ENCODE peak calls at places on chromosomes 4 and X, in four cellular contexts. Y, A, K and V are unnamed samples.

GRCh38 chrX:153414838-153415552 is 3.7 kb downstream of the ZFP92 start:
- DNase-seq in Y (no peak), A (no peak), K (no peak), V (no peak)

GRCh38 chrX:3963980-3964379 is 250.5 kb upstream of the PRKX start:
- DNase-seq in Y (no peak), A (no peak), K (no peak), V (no peak)

GRCh38 chr4:68375667-68376559 is 26.0 kb upstream of the YTHDC1 start:
- DNase-seq in Y (peak; percentile 64), A (peak; percentile 75), K (peak; percentile 30), V (no peak)

GRCh38 chr4:4217123-4217522 is 9.6 kb downstream of the OTOP1 start:
- DNase-seq in Y (peak; percentile 33), A (no peak), K (no peak), V (no peak)

GRCh38 chrX:37347420-37347819 is 1.7 kb upstream of the PRRG1 start:
- DNase-seq in Y (peak; percentile 47), A (no peak), K (no peak), V (no peak)

GRCh38 chr4:100982345-100982744 is 365.0 kb downstream of the PPP3CA start:
- DNase-seq in Y (no peak), A (no peak), K (no peak), V (no peak)

GRCh38 chrX:146278381-146278780 is 460.8 kb downstream of the SLITRK2 start:
- DNase-seq in Y (no peak), A (no peak), K (peak; percentile 0), V (no peak)

GRCh38 chrX:145727476-145727875 is 90.2 kb upstream of the SLITRK2 start:
- DNase-seq in Y (no peak), A (no peak), K (no peak), V (no peak)

GRCh38 chr4:6917445-6918241 is 8.0 kb downstream of the TBC1D14 start:
- DNase-seq in Y (no peak), A (peak; percentile 84), K (peak; percentile 92), V (no peak)

GRCh38 chrX:155026727-155027508 is at the start of gene FUNDC2:
- DNase-seq in Y (peak; percentile 90), A (peak; percentile 98), K (peak; percentile 97), V (peak; percentile 80)

GRCh38 chr4:79181190-79181589 is 144.7 kb downstream of the NAA11 start:
- DNase-seq in Y (no peak), A (no peak), K (peak; percentile 53), V (no peak)

DNA sequence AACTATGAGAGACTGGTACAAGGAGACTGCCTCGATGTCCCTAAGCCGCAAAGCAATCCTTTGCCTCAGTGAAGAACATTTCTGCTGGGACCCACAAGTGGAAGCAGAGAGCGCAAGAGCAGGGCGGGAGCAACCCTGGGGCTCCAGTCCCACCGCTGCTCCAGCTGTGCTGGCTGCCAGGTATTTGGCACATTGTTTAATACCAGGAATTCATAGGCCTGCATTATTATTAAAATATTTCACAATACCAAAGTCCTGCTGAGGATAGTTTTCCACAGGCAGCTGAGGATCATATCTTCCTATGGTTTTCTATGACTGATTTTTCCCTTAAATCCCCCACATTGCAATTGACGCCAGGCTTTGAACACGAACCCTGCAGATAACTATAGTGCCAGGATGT is 163.5 kb upstream of the TLL1 start:
- DNase-seq in Y (no peak), A (no peak), K (no peak), V (no peak)
- H3K4me3 ChIP-seq in Y (no peak overlapping the region), A (no peak overlapping the region), K (no peak overlapping the region), V (no peak overlapping the region)

DNA sequence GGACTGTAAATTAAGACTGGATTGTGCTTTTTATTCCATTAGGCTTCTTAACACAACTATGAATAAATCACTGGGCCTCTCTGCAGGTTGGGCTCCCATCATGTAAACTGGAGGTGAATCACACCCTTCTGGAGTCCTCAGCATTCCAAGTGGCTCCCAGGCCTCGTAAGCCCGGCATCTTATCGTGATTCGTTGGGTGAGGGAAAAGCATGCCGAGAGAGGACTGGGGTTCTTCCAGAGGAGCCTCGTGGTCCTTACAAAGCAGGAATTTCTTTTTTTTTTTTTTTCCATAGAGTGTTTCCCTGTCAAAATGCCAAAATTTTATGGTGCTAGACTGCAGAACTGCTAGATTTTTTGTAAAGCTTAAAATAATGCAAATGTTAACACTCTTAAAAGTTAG is 20.0 kb downstream of the CLDN22 start:
- DNase-seq in Y (peak; percentile 75), A (no peak), K (no peak), V (no peak)
- TF ChIP-seq ELK1 in Y (no peak), A (no peak), K (no peak), V (no peak)

GRCh38 chrX:1138476-1138875 is 74.0 kb downstream of the CRLF2 start:
- DNase-seq in Y (no peak), A (no peak), K (no peak), V (no peak)
- H3K4me3 ChIP-seq in Y (no peak overlapping the region), A (no peak overlapping the region), K (no peak overlapping the region), V (no peak overlapping the region)

GRCh38 chrX:107825698-107826285 is at the start of gene MID2:
- DNase-seq in Y (no peak), A (peak; percentile 66), K (no peak), V (no peak)
- TF ChIP-seq ELK1 in Y (no peak), A (no peak), K (no peak), V (no peak)

GRCh38 chrX:40083979-40084359 is 13.8 kb downstream of the BCOR start:
- DNase-seq in Y (no peak), A (no peak), K (no peak), V (no peak)
- H3K4me3 ChIP-seq in Y (no peak overlapping the region), A (no peak overlapping the region), K (peak overlapping the region; percentile 15), V (peak overlapping the region; percentile 30)

DNA sequence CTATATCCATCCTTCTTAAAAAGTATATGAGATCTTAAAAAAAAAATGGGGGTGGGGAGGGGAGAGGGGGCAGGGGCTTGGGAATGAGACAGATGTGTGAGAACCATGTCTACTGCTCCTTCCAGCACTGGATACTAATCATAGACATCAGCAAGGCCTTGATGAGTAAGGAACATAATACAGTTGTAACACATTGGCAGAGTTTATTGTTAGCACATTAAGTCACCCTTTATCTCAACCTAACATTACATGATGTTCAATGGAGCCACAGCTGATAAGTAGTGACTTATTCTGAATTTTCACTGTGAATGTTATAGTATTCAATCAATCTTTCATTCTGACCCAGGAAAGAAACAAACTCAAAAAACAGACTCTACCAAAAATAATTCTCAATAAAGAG is 47.3 kb upstream of the KCNE5 start:
- DNase-seq in Y (no peak), A (no peak), K (peak; percentile 19), V (no peak)
- TF ChIP-seq ELK1 in Y (no peak), A (no peak), K (no peak), V (no peak)

GRCh38 chr4:26088433-26088928 is 174.5 kb downstream of the SMIM20 start:
- DNase-seq in Y (peak; percentile 78), A (no peak), K (no peak), V (peak; percentile 80)

GRCh38 chr4:26087108-26087507 is 173.1 kb downstream of the SMIM20 start:
- DNase-seq in Y (peak; percentile 56), A (no peak), K (no peak), V (no peak)

GRCh38 chr4:26085581-26085980 is 171.6 kb downstream of the SMIM20 start:
- DNase-seq in Y (no peak), A (no peak), K (no peak), V (no peak)

GRCh38 chr4:26084414-26084813 is 170.4 kb downstream of the SMIM20 start:
- DNase-seq in Y (no peak), A (no peak), K (no peak), V (no peak)

DNA sequence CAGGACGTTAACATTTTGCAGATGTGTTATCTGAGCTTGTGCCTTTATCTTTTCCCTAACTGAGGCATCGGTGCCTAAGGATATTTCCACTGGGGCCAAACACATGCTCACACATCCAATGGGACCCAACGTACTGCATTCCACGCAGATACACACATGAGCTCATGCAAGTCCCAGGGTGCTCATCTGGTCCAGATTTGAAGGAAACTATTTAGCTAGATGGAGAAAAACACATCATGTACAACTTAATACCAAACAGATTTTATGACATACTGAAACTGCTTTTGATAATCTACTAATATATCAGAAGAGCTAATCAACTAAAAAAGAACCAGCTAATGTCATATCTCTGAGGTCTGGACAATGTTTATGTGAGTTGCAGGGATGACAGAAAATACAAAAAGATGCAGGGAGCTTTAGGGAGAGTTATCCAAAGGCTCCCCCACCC is 172.6 kb downstream of the SMIM20 start:
- DNase-seq in Y (no peak), A (no peak), K (no peak), V (no peak)
- H3K4me3 ChIP-seq in Y (no peak overlapping the region), A (no peak overlapping the region), K (no peak overlapping the region), V (no peak overlapping the region)

GRCh38 chrX:39676434-39676833 is 421.3 kb downstream of the BCOR start:
- DNase-seq in Y (no peak), A (no peak), K (no peak), V (no peak)
- TF ChIP-seq ELK1 in Y (no peak), A (no peak), K (no peak), V (no peak)

DNA sequence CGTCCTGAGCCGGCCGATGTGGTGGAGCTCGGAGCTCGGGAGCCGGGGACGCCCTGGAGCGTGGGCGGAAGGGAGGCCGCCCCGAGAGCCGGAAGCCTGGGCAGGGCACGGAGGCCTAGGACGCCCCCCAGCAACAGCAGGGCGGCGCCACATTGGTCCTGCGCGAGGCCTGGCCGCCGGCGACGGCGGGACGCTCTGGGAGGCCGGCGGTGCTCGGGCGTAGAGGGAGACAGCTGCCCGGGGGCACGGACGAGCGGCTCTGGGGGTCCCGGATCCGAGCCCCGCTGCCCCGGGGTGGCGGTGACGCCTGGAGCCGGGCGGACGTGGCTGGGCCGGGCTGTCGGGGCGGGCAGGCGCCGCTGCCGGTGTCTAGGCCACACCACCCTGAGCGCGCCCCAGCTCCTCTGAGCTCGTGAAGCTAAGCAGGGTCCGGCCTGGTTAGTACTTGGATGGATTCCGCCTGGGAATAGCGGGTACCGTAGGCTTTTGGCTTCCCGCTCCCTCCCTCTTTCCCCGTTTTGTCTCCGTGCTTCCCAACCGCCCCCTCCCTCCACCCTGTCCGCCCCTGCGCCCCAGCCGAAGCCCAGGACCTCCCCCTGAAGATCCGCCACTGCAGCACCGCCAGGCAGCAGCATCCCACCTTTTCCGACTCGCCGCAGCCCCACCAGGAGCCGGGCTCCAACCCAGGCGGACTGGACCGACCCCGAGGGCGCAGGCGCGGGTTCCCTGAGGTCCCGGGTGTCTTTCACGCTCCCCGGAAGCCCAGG is 12.1 kb downstream of the FRG2 start:
- DNase-seq in Y (no peak), A (no peak), K (peak; percentile 60), V (no peak)
- H3K4me3 ChIP-seq in Y (peak overlapping the region; percentile 14), A (peak overlapping the region; percentile 18), K (peak overlapping the region; percentile 35), V (no peak overlapping the region)